ENCODE peak calls at places on chromosomes 5 and 9, in seven cellular contexts. I is A549, N is ovary, V is suprapubic skin, K is upper lobe of left lung, S is stomach, Q is sigmoid colon. G is an unnamed sample.

GRCh38 chr5:32942225-32942989 is 231.3 kb downstream of the NPR3 start:
- DNase-seq in I (peak), N (no peak), V (no peak), K (no peak), S (no peak), Q (no peak), G (no peak)

GRCh38 chr9:133738039-133738805 is at the start of gene SARDH:
- DNase-seq in I (no peak), N (peak), V (no peak), K (no peak), S (peak), Q (peak), G (peak)

GRCh38 chr5:140251527-140251973 is 51.4 kb downstream of the PFDN1 start:
- DNase-seq in I (peak), N (no peak), V (peak), K (peak), S (no peak), Q (no peak), G (no peak)

GRCh38 chr5:166354277-166354676 is 1937.2 kb upstream of the WWC1 start:
- DNase-seq in I (no peak), N (no peak), V (no peak), K (no peak), S (no peak), Q (no peak), G (no peak)

GRCh38 chr9:117714282-117714681 is 10.1 kb downstream of the TLR4 start:
- DNase-seq in I (no peak), N (no peak), V (no peak), K (no peak), S (no peak), Q (no peak), G (no peak)

GRCh38 chr5:38825494-38825893 is 20.3 kb upstream of the OSMR start:
- DNase-seq in I (no peak), N (no peak), V (no peak), K (no peak), S (no peak), Q (no peak), G (no peak)

GRCh38 chr9:21479152-21479702 is 2.9 kb downstream of the IFNE start:
- DNase-seq in I (no peak), N (no peak), V (no peak), K (no peak), S (no peak), Q (no peak), G (no peak)

GRCh38 chr5:80299601-80300000 is 20.2 kb upstream of the SPZ1 start:
- DNase-seq in I (no peak), N (no peak), V (no peak), K (no peak), S (no peak), Q (no peak), G (no peak)

GRCh38 chr5:760363-761205 is 23.9 kb downstream of the ZDHHC11B start:
- DNase-seq in I (no peak), N (no peak), V (peak), K (peak), S (peak), Q (peak), G (no peak)

GRCh38 chr9:124257865-124258764 is at the start of gene NEK6:
- DNase-seq in I (no peak), N (peak), V (no peak), K (no peak), S (peak), Q (peak), G (no peak)

GRCh38 chr5:73218552-73219171 is 45.7 kb downstream of the TMEM174 start:
- DNase-seq in I (peak), N (no peak), V (no peak), K (no peak), S (no peak), Q (no peak), G (no peak)

GRCh38 chr5:57302643-57303042 is 128.8 kb downstream of the GPBP1 start:
- DNase-seq in I (no peak), N (no peak), V (no peak), K (no peak), S (no peak), Q (no peak), G (no peak)

GRCh38 chr5:150137997-150138396 is 17.6 kb downstream of the PDGFRB start:
- DNase-seq in I (no peak), N (peak), V (no peak), K (no peak), S (no peak), Q (no peak), G (peak)

GRCh38 chr5:157689942-157690689 is 18.8 kb downstream of the C5orf52 start:
- DNase-seq in I (no peak), N (no peak), V (no peak), K (no peak), S (no peak), Q (no peak), G (no peak)

GRCh38 chr5:134467231-134467630 is 55.5 kb upstream of the CDKN2AIPNL start:
- DNase-seq in I (no peak), N (no peak), V (no peak), K (no peak), S (no peak), Q (no peak), G (no peak)

GRCh38 chr5:134464988-134465855 is 53.5 kb upstream of the CDKN2AIPNL start:
- DNase-seq in I (no peak), N (peak), V (peak), K (no peak), S (no peak), Q (no peak), G (no peak)

GRCh38 chr5:134465856-134466240 is 54.2 kb upstream of the CDKN2AIPNL start:
- DNase-seq in I (peak), N (peak), V (peak), K (peak), S (peak), Q (peak), G (peak)

GRCh38 chr5:134463991-134464760 is 52.5 kb upstream of the CDKN2AIPNL start:
- DNase-seq in I (no peak), N (peak), V (peak), K (no peak), S (no peak), Q (no peak), G (no peak)

GRCh38 chr5:134466241-134467069 is 54.8 kb upstream of the CDKN2AIPNL start:
- DNase-seq in I (peak), N (peak), V (peak), K (peak), S (peak), Q (peak), G (peak)
- TF ChIP-seq EP300 in I (peak), N (peak), V (peak), K (peak), S (peak), Q (peak), G (peak)

GRCh38 chr5:177455661-177456590 is 9.3 kb downstream of the PRR7 start:
- DNase-seq in I (peak), N (peak), V (peak), K (peak), S (peak), Q (peak), G (peak)
- TF ChIP-seq POLR2A in I (no peak), N (no peak), V (no peak), K (no peak), S (no peak), Q (no peak), G (no peak)

GRCh38 chr9:105967798-105968197 is 273.5 kb downstream of the TMEM38B start:
- DNase-seq in I (no peak), N (no peak), V (no peak), K (no peak), S (no peak), Q (no peak), G (no peak)

GRCh38 chr9:105963700-105964099 is 269.4 kb downstream of the TMEM38B start:
- DNase-seq in I (no peak), N (no peak), V (no peak), K (no peak), S (no peak), Q (no peak), G (no peak)

GRCh38 chr9:105959491-105959890 is 265.1 kb downstream of the TMEM38B start:
- DNase-seq in I (no peak), N (no peak), V (no peak), K (no peak), S (no peak), Q (no peak), G (no peak)

GRCh38 chr9:105968811-105969466 is 274.6 kb downstream of the TMEM38B start:
- DNase-seq in I (no peak), N (no peak), V (no peak), K (no peak), S (no peak), Q (no peak), G (no peak)

GRCh38 chr9:105964171-105964570 is 269.8 kb downstream of the TMEM38B start:
- DNase-seq in I (no peak), N (no peak), V (no peak), K (no peak), S (no peak), Q (no peak), G (no peak)
- TF ChIP-seq EP300 in I (no peak), N (no peak), V (no peak), K (no peak), S (no peak), Q (no peak), G (no peak)

GRCh38 chr9:136711751-136712689 is at the start of gene DIPK1B:
- DNase-seq in I (no peak), N (no peak), V (no peak), K (no peak), S (no peak), Q (no peak), G (no peak)

GRCh38 chr9:136714096-136714875 is 1.9 kb downstream of the DIPK1B start:
- DNase-seq in I (no peak), N (no peak), V (no peak), K (no peak), S (no peak), Q (no peak), G (no peak)

GRCh38 chr9:136712690-136713554 is 550 bp downstream of the DIPK1B start:
- DNase-seq in I (no peak), N (no peak), V (no peak), K (no peak), S (no peak), Q (no peak), G (no peak)

GRCh38 chr9:136714876-136715239 is 2.5 kb downstream of the DIPK1B start:
- DNase-seq in I (no peak), N (no peak), V (no peak), K (no peak), S (no peak), Q (no peak), G (no peak)

GRCh38 chr9:136713555-136713949 is 1.2 kb downstream of the DIPK1B start:
- DNase-seq in I (no peak), N (no peak), V (no peak), K (no peak), S (no peak), Q (no peak), G (no peak)
- TF ChIP-seq POLR2A in I (no peak), N (no peak), V (no peak), K (no peak), S (no peak), Q (no peak), G (no peak)

GRCh38 chr5:68698025-68698940 is 395.5 kb upstream of the SLC30A5 start:
- DNase-seq in I (no peak), N (no peak), V (no peak), K (no peak), S (no peak), Q (no peak), G (no peak)
- TF ChIP-seq EP300 in I (no peak), N (no peak), V (no peak), K (no peak), S (no peak), Q (no peak), G (no peak)

GRCh38 chr5:143057580-143057999 is 287.4 kb downstream of the ARHGAP26 start:
- DNase-seq in I (no peak), N (no peak), V (no peak), K (no peak), S (no peak), Q (no peak), G (no peak)

GRCh38 chr5:143061161-143061945 is 291.2 kb downstream of the ARHGAP26 start:
- DNase-seq in I (no peak), N (no peak), V (no peak), K (no peak), S (no peak), Q (no peak), G (no peak)

GRCh38 chr5:143060018-143060417 is 289.8 kb downstream of the ARHGAP26 start:
- DNase-seq in I (no peak), N (no peak), V (no peak), K (no peak), S (no peak), Q (no peak), G (no peak)

GRCh38 chr5:143056792-143057579 is 286.8 kb downstream of the ARHGAP26 start:
- DNase-seq in I (no peak), N (no peak), V (no peak), K (no peak), S (no peak), Q (no peak), G (no peak)

DNA sequence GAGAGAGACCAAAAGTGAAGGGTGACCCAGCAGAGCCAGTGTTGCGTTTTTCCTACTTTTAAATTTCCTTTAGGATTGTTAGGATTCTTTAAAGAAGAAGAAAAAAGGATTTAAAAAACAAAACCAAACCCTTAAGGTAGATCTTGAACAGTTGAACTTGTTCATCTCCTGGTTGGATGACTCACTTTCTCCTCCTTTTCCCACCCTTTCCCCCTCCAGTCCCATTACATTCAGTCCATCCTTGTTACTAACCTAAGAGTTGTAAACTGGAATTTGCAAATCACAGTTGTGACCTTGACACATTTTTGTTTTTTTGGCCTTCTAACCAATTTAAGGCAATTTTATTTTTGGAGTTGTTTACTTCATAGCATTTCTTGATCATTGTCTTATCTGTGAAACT is 289.2 kb downstream of the ARHGAP26 start:
- DNase-seq in I (no peak), N (no peak), V (no peak), K (no peak), S (no peak), Q (no peak), G (no peak)
- TF ChIP-seq POLR2A in I (no peak), N (no peak), V (no peak), K (no peak), S (no peak), Q (no peak), G (no peak)

DNA sequence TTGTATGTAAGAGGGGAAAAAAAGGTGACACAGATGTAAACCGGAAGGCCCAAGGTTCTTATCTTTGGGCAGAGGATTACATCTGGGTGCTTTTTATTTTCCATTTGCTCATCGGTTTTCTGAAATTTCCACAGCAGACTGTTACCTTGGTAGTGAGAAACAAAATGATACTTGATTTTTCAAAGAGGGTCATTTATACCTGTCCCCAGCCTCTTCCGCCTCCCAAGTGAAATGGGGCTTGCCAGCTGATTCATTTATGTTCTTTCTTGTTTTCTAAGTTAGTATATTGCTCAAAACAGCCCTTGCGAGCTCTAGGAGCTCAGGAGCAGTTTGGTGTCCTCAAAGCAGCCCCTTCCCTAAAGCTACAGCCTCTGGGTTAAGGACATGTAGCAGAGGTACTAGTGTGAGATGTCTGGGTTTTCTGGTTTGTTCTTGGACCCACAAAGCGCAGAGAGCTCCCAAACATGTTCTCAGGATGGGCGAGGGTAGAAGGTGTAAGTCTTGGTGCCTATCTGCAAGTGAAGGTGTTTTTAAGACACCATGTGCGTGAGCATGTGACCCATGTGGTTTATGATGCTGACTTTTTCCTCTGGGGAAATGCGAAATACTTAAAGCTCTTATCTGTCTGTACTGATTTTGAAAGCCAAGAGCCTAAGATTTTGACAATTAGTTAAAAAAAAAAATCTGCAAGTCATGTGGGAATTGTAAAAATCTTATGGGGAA is 38.3 kb downstream of the DAPK1 start:
- DNase-seq in I (no peak), N (no peak), V (no peak), K (no peak), S (no peak), Q (no peak), G (no peak)
- TF ChIP-seq EP300 in I (no peak), N (no peak), V (no peak), K (no peak), S (no peak), Q (no peak), G (no peak)

GRCh38 chr5:89232139-89232603 is 349.2 kb upstream of the MEF2C start:
- DNase-seq in I (no peak), N (no peak), V (no peak), K (no peak), S (no peak), Q (no peak), G (no peak)
- TF ChIP-seq POLR2A in I (no peak), N (no peak), V (no peak), K (no peak), S (no peak), Q (no peak), G (no peak)

DNA sequence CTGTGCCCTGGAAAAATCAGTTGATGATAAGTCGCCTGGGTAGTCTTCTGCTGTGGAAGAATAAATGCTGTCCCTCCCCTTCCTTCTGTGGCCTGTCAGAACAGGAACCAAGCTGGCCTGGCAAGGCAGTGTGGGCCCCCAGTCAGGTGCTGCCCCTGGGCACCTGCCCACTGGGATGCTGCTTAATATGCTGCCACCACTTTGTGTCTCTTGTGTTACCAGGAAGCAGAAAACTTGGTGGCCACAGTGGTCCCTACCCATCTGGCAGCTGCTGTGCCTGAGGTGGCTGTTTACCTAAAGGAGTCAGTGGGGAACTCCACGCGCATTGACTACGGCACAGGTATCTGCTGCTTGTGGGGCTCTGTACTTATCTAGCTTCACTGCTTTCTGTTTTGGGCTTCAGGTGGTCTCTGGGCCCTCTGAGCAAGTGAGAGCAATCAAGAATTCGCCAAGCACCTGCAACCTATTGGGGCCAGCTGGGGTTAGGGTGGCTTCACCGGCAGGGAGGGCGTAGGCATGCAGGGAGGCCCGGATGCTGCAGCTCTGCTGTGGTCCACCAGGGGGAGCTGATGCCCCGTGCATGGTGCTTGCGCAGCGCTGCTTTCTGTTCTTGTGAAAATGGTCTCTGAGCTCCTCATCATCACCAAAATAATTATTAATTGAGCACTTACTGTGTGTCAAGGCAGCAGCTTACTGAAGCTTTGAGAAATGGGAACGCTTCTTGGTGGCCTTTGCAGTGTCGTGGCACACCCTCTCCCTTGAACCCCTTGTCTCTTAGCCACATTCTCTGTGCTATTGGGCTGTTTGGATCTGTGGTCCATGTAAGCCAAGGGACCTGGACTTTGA is 20.3 kb downstream of the PTPA start:
- DNase-seq in I (peak), N (peak), V (peak), K (peak), S (peak), Q (peak), G (peak)
- TF ChIP-seq EP300 in I (no peak), N (no peak), V (no peak), K (no peak), S (no peak), Q (no peak), G (peak)

DNA sequence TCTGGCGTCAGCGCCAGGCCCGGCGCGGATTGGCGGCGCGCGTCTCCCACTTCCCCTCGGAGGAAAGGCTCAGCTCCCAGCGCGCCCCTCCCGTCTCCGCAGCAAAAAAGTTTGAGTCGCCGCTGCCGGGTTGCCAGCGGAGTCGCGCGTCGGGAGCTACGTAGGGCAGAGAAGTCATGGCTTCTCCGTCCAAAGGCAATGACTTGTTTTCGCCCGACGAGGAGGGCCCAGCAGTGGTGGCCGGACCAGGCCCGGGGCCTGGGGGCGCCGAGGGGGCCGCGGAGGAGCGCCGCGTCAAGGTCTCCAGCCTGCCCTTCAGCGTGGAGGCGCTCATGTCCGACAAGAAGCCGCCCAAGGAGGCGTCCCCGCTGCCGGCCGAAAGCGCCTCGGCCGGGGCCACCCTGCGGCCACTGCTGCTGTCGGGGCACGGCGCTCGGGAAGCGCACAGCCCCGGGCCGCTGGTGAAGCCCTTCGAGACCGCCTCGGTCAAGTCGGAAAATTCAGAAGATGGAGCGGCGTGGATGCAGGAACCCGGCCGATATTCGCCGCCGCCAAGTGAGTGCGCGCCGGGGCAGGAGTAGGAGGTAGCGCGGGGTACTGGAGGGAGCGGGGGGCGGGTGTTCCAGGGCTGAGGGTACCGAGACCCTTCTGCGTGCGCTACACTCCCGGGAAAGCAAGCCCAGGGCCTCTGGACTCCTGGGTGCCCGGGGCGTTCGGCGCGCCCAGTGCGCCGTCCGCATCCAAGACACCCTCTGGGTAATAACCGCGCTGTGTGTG is at the start of gene MSX2:
- DNase-seq in I (peak), N (peak), V (peak), K (peak), S (peak), Q (peak), G (peak)
- TF ChIP-seq POLR2A in I (peak), N (no peak), V (peak), K (no peak), S (no peak), Q (no peak), G (peak)